ENCODE peak calls at places on chromosomes 3 and 15, in four cellular contexts. One of them, this sample, is unnamed.

GRCh38 chr3:141070727-141071357 is 19.7 kb downstream of the SPSB4 start:
- DNase-seq in GM12878: no peak
- DNase-seq in A549: no peak
- DNase-seq in HepG2: no peak
- DNase-seq in this sample: peak

GRCh38 chr3:114892880-114893279 is 254.2 kb downstream of the ZBTB20 start:
- DNase-seq in GM12878: no peak
- DNase-seq in HepG2: peak
- DNase-seq in A549: no peak
- DNase-seq in this sample: no peak

GRCh38 chr3:153127788-153128187 is 34.2 kb upstream of the RAP2B start:
- DNase-seq in GM12878: no peak
- DNase-seq in HepG2: no peak
- DNase-seq in A549: no peak
- DNase-seq in this sample: no peak

GRCh38 chr15:51212239-51212638 is 117.5 kb upstream of the TNFAIP8L3 start:
- DNase-seq in HepG2: no peak
- DNase-seq in A549: no peak
- DNase-seq in GM12878: no peak
- DNase-seq in this sample: no peak

GRCh38 chr3:60770532-60770931 is 480.7 kb downstream of the FHIT start:
- DNase-seq in A549: no peak
- DNase-seq in HepG2: no peak
- DNase-seq in GM12878: no peak
- DNase-seq in this sample: no peak

GRCh38 chr3:148643389-148643840 is 54.3 kb upstream of the AGTR1 start:
- DNase-seq in GM12878: no peak
- DNase-seq in A549: peak
- DNase-seq in HepG2: no peak
- DNase-seq in this sample: no peak

GRCh38 chr3:43753743-43754142 is 63.0 kb downstream of the ABHD5 start:
- DNase-seq in A549: no peak
- DNase-seq in HepG2: no peak
- DNase-seq in GM12878: no peak
- DNase-seq in this sample: no peak

GRCh38 chr15:77031376-77032050 is 36.6 kb downstream of the PSTPIP1 start:
- DNase-seq in GM12878: no peak
- DNase-seq in A549: no peak
- DNase-seq in HepG2: peak
- DNase-seq in this sample: peak

GRCh38 chr15:77630956-77631789 is 1.5 kb downstream of the LINGO1 start:
- DNase-seq in HepG2: no peak
- DNase-seq in GM12878: no peak
- DNase-seq in A549: peak
- DNase-seq in this sample: peak

GRCh38 chr15:63370764-63371163 is 10.9 kb downstream of the CA12 start:
- DNase-seq in GM12878: no peak
- DNase-seq in HepG2: no peak
- DNase-seq in A549: no peak
- DNase-seq in this sample: no peak

GRCh38 chr15:31364301-31365031 is 37.8 kb downstream of the KLF13 start:
- DNase-seq in A549: no peak
- DNase-seq in GM12878: no peak
- DNase-seq in HepG2: no peak
- DNase-seq in this sample: peak

GRCh38 chr3:134485075-134485536 is 679 bp downstream of the ANAPC13 start:
- DNase-seq in GM12878: no peak
- DNase-seq in A549: peak
- DNase-seq in HepG2: peak
- DNase-seq in this sample: peak

GRCh38 chr3:148238421-148238821 is 459.3 kb upstream of the AGTR1 start:
- DNase-seq in A549: no peak
- DNase-seq in GM12878: no peak
- DNase-seq in HepG2: no peak
- DNase-seq in this sample: peak

GRCh38 chr15:60004019-60004845 is at the start of gene FOXB1:
- DNase-seq in GM12878: no peak
- DNase-seq in A549: no peak
- DNase-seq in HepG2: no peak
- DNase-seq in this sample: peak

DNA sequence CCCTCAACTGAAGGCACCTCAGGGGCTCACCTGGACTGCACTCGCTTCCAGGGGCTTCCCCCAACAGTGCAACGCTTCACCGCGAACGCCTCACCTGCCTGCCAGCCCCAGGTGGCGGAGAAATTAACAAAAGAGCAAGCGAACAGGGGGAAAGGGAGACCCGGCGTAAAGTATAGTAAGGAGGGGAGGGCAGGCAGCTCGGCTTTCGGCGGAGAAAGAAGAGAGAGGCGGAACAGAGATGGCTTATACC is 473 bp downstream of the MB21D2 start:
- DNase-seq in A549: no peak
- DNase-seq in HepG2: no peak
- DNase-seq in GM12878: no peak
- DNase-seq in this sample: no peak
- TF ChIP-seq PBX3 in A549: no peak
- TF ChIP-seq PBX3 in HepG2: no peak
- TF ChIP-seq PBX3 in GM12878: no peak
- TF ChIP-seq PBX3 in this sample: no peak

GRCh38 chr3:12960497-12960896 is 112.7 kb downstream of the IQSEC1 start:
- DNase-seq in HepG2: no peak
- DNase-seq in GM12878: no peak
- DNase-seq in A549: no peak
- DNase-seq in this sample: no peak

GRCh38 chr3:12961007-12961725 is 112.1 kb downstream of the IQSEC1 start:
- DNase-seq in GM12878: no peak
- DNase-seq in A549: no peak
- DNase-seq in HepG2: no peak
- DNase-seq in this sample: no peak

GRCh38 chr3:12961726-12962036 is 111.5 kb downstream of the IQSEC1 start:
- DNase-seq in A549: no peak
- DNase-seq in GM12878: no peak
- DNase-seq in HepG2: no peak
- DNase-seq in this sample: no peak

GRCh38 chr3:12959395-12959794 is 113.8 kb downstream of the IQSEC1 start:
- DNase-seq in HepG2: no peak
- DNase-seq in A549: no peak
- DNase-seq in GM12878: no peak
- DNase-seq in this sample: no peak

GRCh38 chr3:12959838-12960378 is 113.3 kb downstream of the IQSEC1 start:
- DNase-seq in A549: no peak
- DNase-seq in HepG2: no peak
- DNase-seq in GM12878: no peak
- DNase-seq in this sample: no peak
- H3K27ac ChIP-seq in A549: no peak
- H3K27ac ChIP-seq in HepG2: no peak
- H3K27ac ChIP-seq in GM12878: peak
- H3K27ac ChIP-seq in this sample: no peak

GRCh38 chr3:7710284-7710683 is 791.3 kb upstream of the LMCD1 start:
- DNase-seq in A549: no peak
- DNase-seq in GM12878: no peak
- DNase-seq in HepG2: no peak
- DNase-seq in this sample: no peak

GRCh38 chr3:7709383-7710082 is 792.1 kb upstream of the LMCD1 start:
- DNase-seq in GM12878: no peak
- DNase-seq in HepG2: no peak
- DNase-seq in A549: no peak
- DNase-seq in this sample: no peak

GRCh38 chr3:7707192-7707591 is 794.4 kb upstream of the LMCD1 start:
- DNase-seq in GM12878: no peak
- DNase-seq in A549: no peak
- DNase-seq in HepG2: no peak
- DNase-seq in this sample: no peak
- TF ChIP-seq PBX3 in GM12878: no peak
- TF ChIP-seq PBX3 in A549: no peak
- TF ChIP-seq PBX3 in HepG2: no peak
- TF ChIP-seq PBX3 in this sample: no peak

DNA sequence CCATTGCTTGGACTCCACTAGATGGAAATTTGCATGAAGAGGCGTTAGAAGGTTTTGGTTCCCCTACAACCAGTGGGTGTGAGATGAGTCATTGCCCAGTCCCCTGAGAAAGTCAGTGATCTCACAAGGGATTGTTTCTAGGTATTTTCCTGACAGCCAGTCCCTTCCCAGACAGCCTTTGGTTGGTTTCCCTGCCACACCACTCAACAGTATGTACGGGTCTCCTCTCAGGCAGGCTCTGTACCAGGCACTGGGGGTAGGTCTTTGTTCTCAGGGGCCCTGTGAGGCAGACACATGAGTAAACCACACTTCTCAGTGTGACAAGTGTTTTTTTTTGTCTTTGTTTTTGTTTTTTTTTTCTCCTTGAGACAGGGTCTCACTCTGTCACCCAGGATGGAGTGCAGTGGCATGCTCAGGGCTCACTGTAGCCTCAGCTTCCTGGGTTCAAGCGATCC is 4.0 kb downstream of the LAMP3 start:
- DNase-seq in A549: no peak
- DNase-seq in GM12878: peak
- DNase-seq in HepG2: no peak
- DNase-seq in this sample: no peak
- H3K27ac ChIP-seq in A549: no peak
- H3K27ac ChIP-seq in GM12878: peak
- H3K27ac ChIP-seq in HepG2: no peak
- H3K27ac ChIP-seq in this sample: no peak

GRCh38 chr3:172840913-172841312 is 90.4 kb downstream of the ECT2 start:
- DNase-seq in GM12878: no peak
- DNase-seq in HepG2: no peak
- DNase-seq in A549: no peak
- DNase-seq in this sample: no peak

GRCh38 chr3:172840463-172840862 is 89.9 kb downstream of the ECT2 start:
- DNase-seq in A549: no peak
- DNase-seq in HepG2: no peak
- DNase-seq in GM12878: no peak
- DNase-seq in this sample: no peak

GRCh38 chr3:172832983-172833382 is 82.5 kb downstream of the ECT2 start:
- DNase-seq in HepG2: no peak
- DNase-seq in GM12878: no peak
- DNase-seq in A549: no peak
- DNase-seq in this sample: no peak

GRCh38 chr3:172839679-172840078 is 89.2 kb downstream of the ECT2 start:
- DNase-seq in A549: no peak
- DNase-seq in GM12878: no peak
- DNase-seq in HepG2: no peak
- DNase-seq in this sample: no peak

GRCh38 chr3:172836390-172836997 is 86.0 kb downstream of the ECT2 start:
- DNase-seq in A549: peak
- DNase-seq in HepG2: peak
- DNase-seq in GM12878: no peak
- DNase-seq in this sample: peak
- TF ChIP-seq PBX3 in A549: no peak
- TF ChIP-seq PBX3 in HepG2: no peak
- TF ChIP-seq PBX3 in GM12878: no peak
- TF ChIP-seq PBX3 in this sample: no peak

GRCh38 chr3:11478167-11478566 is 165.5 kb downstream of the VGLL4 start:
- DNase-seq in A549: no peak
- DNase-seq in GM12878: no peak
- DNase-seq in HepG2: no peak
- DNase-seq in this sample: no peak

GRCh38 chr3:11479230-11479620 is 164.5 kb downstream of the VGLL4 start:
- DNase-seq in GM12878: no peak
- DNase-seq in HepG2: no peak
- DNase-seq in A549: no peak
- DNase-seq in this sample: no peak

GRCh38 chr3:11481561-11481960 is 162.2 kb downstream of the VGLL4 start:
- DNase-seq in A549: no peak
- DNase-seq in HepG2: no peak
- DNase-seq in GM12878: no peak
- DNase-seq in this sample: no peak

GRCh38 chr3:11482024-11482423 is 161.7 kb downstream of the VGLL4 start:
- DNase-seq in GM12878: no peak
- DNase-seq in A549: no peak
- DNase-seq in HepG2: no peak
- DNase-seq in this sample: no peak

GRCh38 chr3:11480663-11481298 is 162.9 kb downstream of the VGLL4 start:
- DNase-seq in A549: no peak
- DNase-seq in GM12878: no peak
- DNase-seq in HepG2: peak
- DNase-seq in this sample: no peak
- H3K27ac ChIP-seq in A549: peak
- H3K27ac ChIP-seq in GM12878: no peak
- H3K27ac ChIP-seq in HepG2: peak
- H3K27ac ChIP-seq in this sample: no peak

GRCh38 chr15:52301265-52301847 is 5.8 kb upstream of the MYO5C start:
- DNase-seq in A549: no peak
- DNase-seq in HepG2: peak
- DNase-seq in GM12878: no peak
- DNase-seq in this sample: no peak
- TF ChIP-seq PBX3 in A549: no peak
- TF ChIP-seq PBX3 in HepG2: no peak
- TF ChIP-seq PBX3 in GM12878: no peak
- TF ChIP-seq PBX3 in this sample: no peak